ENCODE peak calls at places on chromosomes 12 and 14, in eight cellular contexts. E, N, T, W, Z, A, K and I are unnamed samples.

GRCh38 chr12:66612053-66612775 is 66.7 kb downstream of the GRIP1 start:
- DNase-seq in E (no peak), N (no peak), T (no peak), W (no peak), Z (no peak), A (no peak), K (no peak), I (no peak)

GRCh38 chr12:117294206-117294605 is 67.2 kb downstream of the NOS1 start:
- DNase-seq in E (no peak), N (no peak), T (no peak), W (no peak), Z (no peak), A (no peak), K (no peak), I (no peak)

GRCh38 chr12:50732591-50732990 is 31.3 kb upstream of the ATF1 start:
- DNase-seq in E (no peak), N (no peak), T (peak), W (no peak), Z (no peak), A (no peak), K (peak), I (no peak)

GRCh38 chr12:130136536-130136935 is 25.7 kb upstream of the FZD10 start:
- DNase-seq in E (no peak), N (no peak), T (no peak), W (no peak), Z (no peak), A (no peak), K (no peak), I (no peak)

GRCh38 chr12:53097564-53098353 is at the start of gene IGFBP6:
- DNase-seq in E (peak), N (peak), T (peak), W (peak), Z (peak), A (no peak), K (peak), I (peak)

GRCh38 chr14:88682495-88683114 is 110.1 kb downstream of the EML5 start:
- DNase-seq in E (no peak), N (peak), T (no peak), W (no peak), Z (no peak), A (no peak), K (no peak), I (no peak)

GRCh38 chr12:807041-807717 is 54.8 kb downstream of the WNK1 start:
- DNase-seq in E (no peak), N (no peak), T (no peak), W (peak), Z (no peak), A (no peak), K (no peak), I (peak)

GRCh38 chr14:74516451-74517155 is 23.0 kb downstream of the ISCA2 start:
- DNase-seq in E (peak), N (no peak), T (peak), W (no peak), Z (no peak), A (no peak), K (peak), I (no peak)

GRCh38 chr14:27012641-27013040 is 414.8 kb upstream of the NOVA1 start:
- DNase-seq in E (no peak), N (no peak), T (no peak), W (no peak), Z (no peak), A (no peak), K (no peak), I (no peak)

GRCh38 chr12:7934560-7935463 is 1.2 kb downstream of the SLC2A3 start:
- DNase-seq in E (no peak), N (no peak), T (no peak), W (no peak), Z (no peak), A (no peak), K (no peak), I (no peak)

GRCh38 chr12:103348935-103349334 is 146.8 kb downstream of the C12orf42 start:
- DNase-seq in E (no peak), N (no peak), T (no peak), W (no peak), Z (no peak), A (no peak), K (no peak), I (no peak)

GRCh38 chr12:108753969-108754368 is 22.7 kb upstream of the CORO1C start:
- DNase-seq in E (no peak), N (no peak), T (no peak), W (no peak), Z (no peak), A (no peak), K (no peak), I (no peak)

GRCh38 chr14:22822619-22823551 is 6.8 kb upstream of the MRPL52 start:
- DNase-seq in E (peak), N (peak), T (peak), W (peak), Z (peak), A (peak), K (peak), I (peak)

GRCh38 chr12:56193025-56193578 is 3.8 kb upstream of the SMARCC2 start:
- DNase-seq in E (peak), N (peak), T (peak), W (peak), Z (peak), A (no peak), K (peak), I (peak)

GRCh38 chr14:56280843-56281242 is 162.6 kb downstream of the PELI2 start:
- DNase-seq in E (no peak), N (no peak), T (no peak), W (no peak), Z (no peak), A (no peak), K (no peak), I (no peak)
- TF ChIP-seq CTCF in E (no peak), N (peak), T (peak), W (no peak), Z (no peak), A (no peak), K (peak), I (no peak)

GRCh38 chr14:40417777-40418401 is 985.7 kb upstream of the FBXO33 start:
- DNase-seq in E (peak), N (peak), T (no peak), W (peak), Z (no peak), A (no peak), K (no peak), I (peak)
- TF ChIP-seq CTCF in E (peak), N (peak), T (peak), W (peak), Z (no peak), A (no peak), K (no peak), I (peak)

GRCh38 chr14:103104654-103105511 is 10.4 kb downstream of the EXOC3L4 start:
- DNase-seq in E (peak), N (peak), T (peak), W (peak), Z (no peak), A (no peak), K (peak), I (peak)

GRCh38 chr14:103107455-103107854 is 12.9 kb downstream of the EXOC3L4 start:
- DNase-seq in E (no peak), N (no peak), T (no peak), W (no peak), Z (no peak), A (no peak), K (no peak), I (no peak)

GRCh38 chr14:103103461-103104388 is 9.2 kb downstream of the EXOC3L4 start:
- DNase-seq in E (no peak), N (peak), T (no peak), W (no peak), Z (no peak), A (no peak), K (peak), I (no peak)

GRCh38 chr14:103104389-103104653 is 9.8 kb downstream of the EXOC3L4 start:
- DNase-seq in E (no peak), N (no peak), T (no peak), W (no peak), Z (no peak), A (no peak), K (no peak), I (no peak)

GRCh38 chr14:103105580-103106168 is 11.1 kb downstream of the EXOC3L4 start:
- DNase-seq in E (no peak), N (no peak), T (no peak), W (peak), Z (no peak), A (no peak), K (no peak), I (peak)
- TF ChIP-seq CTCF in E (no peak), N (no peak), T (no peak), W (peak), Z (no peak), A (no peak), K (no peak), I (peak)

GRCh38 chr12:80213246-80213645 is 113.9 kb downstream of the OTOGL start:
- DNase-seq in E (no peak), N (no peak), T (no peak), W (no peak), Z (no peak), A (no peak), K (no peak), I (no peak)
- TF ChIP-seq CTCF in E (no peak), N (no peak), T (no peak), W (no peak), Z (no peak), A (no peak), K (no peak), I (no peak)